ENCODE peak calls at places on chromosomes 2 and 18, in ten cellular contexts. N is GM12864, Z is mesothelial cell of epicardium, J is IMR-90, D is uterus, H is heart left ventricle, M is body of pancreas, C is GM06990, U is GM03348, L is LoVo. Q is an unnamed sample.

GRCh38 chr2:42961385-42961800 is 169.0 kb upstream of the HAAO start:
- DNase-seq in C (no peak), J (no peak), L (no peak), H (peak), D (peak), M (peak), N (no peak), U (no peak), Z (no peak), Q (peak)

GRCh38 chr2:172849519-172850217 is 114.0 kb downstream of the RAPGEF4 start:
- DNase-seq in J (no peak), L (no peak), D (no peak), U (no peak), H (no peak), N (no peak), Z (no peak), C (no peak), M (no peak), Q (no peak)

GRCh38 chr18:76399613-76400391 is 95.2 kb downstream of the ZNF516 start:
- DNase-seq in M (no peak), D (no peak), C (no peak), N (no peak), J (no peak), H (no peak), L (no peak), U (no peak), Z (no peak), Q (no peak)

GRCh38 chr2:120847700-120848321 is 112.1 kb downstream of the GLI2 start:
- DNase-seq in D (no peak), U (no peak), M (no peak), C (no peak), N (no peak), H (no peak), J (no peak), L (no peak), Z (no peak), Q (peak)

GRCh38 chr2:46555011-46555410 is 75.6 kb downstream of the TMEM247 start:
- DNase-seq in U (no peak), N (no peak), H (no peak), D (no peak), J (no peak), L (no peak), Z (no peak), C (no peak), M (no peak), Q (no peak)

GRCh38 chr2:142865924-142866323 is 11.5 kb upstream of the KYNU start:
- DNase-seq in Z (no peak), U (no peak), M (no peak), J (peak), L (no peak), N (peak), H (no peak), D (no peak), C (no peak), Q (no peak)

GRCh38 chr2:16112251-16112971 is 172.1 kb downstream of the MYCN start:
- DNase-seq in H (no peak), J (no peak), U (no peak), C (no peak), N (no peak), Z (no peak), D (no peak), M (no peak), L (no peak), Q (no peak)

GRCh38 chr2:152126664-152127063 is 27.8 kb upstream of the CACNB4 start:
- DNase-seq in N (no peak), L (no peak), D (no peak), H (no peak), J (no peak), M (no peak), C (no peak), Z (no peak), U (no peak), Q (no peak)

GRCh38 chr2:218228366-218229092 is 11.5 kb downstream of the ARPC2 start:
- DNase-seq in D (no peak), Z (no peak), N (no peak), M (no peak), C (no peak), J (peak), H (no peak), U (no peak), L (no peak), Q (no peak)